ENCODE peak calls at places on chromosome 7, in nine cellular contexts. K, Z, X, T, O, I, M, Y and A are unnamed samples.

GRCh38 chr7:114885836-114886235 is 36.1 kb upstream of the MDFIC start:
- DNase-seq in K (no peak), Z (no peak), X (no peak), T (no peak), O (no peak), I (peak), M (no peak), Y (peak), A (no peak)

GRCh38 chr7:7181519-7182155 is 707 bp upstream of the C1GALT1 start:
- DNase-seq in K (no peak), Z (no peak), X (peak), T (no peak), O (no peak), I (no peak), M (peak), Y (peak), A (peak)

GRCh38 chr7:3300651-3301471 is at the start of gene SDK1:
- DNase-seq in K (peak), Z (peak), X (peak), T (peak), O (peak), I (peak), M (peak), Y (peak), A (peak)

GRCh38 chr7:29807179-29807841 is 1.0 kb downstream of the WIPF3 start:
- DNase-seq in K (peak), Z (no peak), X (no peak), T (no peak), O (no peak), I (no peak), M (no peak), Y (no peak), A (peak)

GRCh38 chr7:157660971-157661610 is 324.3 kb downstream of the DNAJB6 start:
- DNase-seq in K (no peak), Z (no peak), X (no peak), T (no peak), O (no peak), I (no peak), M (no peak), Y (no peak), A (no peak)

GRCh38 chr7:71132521-71133231 is 732 bp downstream of the GALNT17 start:
- DNase-seq in K (peak), Z (no peak), X (no peak), T (peak), O (no peak), I (no peak), M (no peak), Y (no peak), A (peak)

GRCh38 chr7:47452715-47453092 is 129.2 kb downstream of the TNS3 start:
- DNase-seq in K (no peak), Z (no peak), X (no peak), T (no peak), O (no peak), I (no peak), M (no peak), Y (no peak), A (no peak)

GRCh38 chr7:17297243-17297642 is 1.2 kb upstream of the AHR start:
- DNase-seq in K (no peak), Z (no peak), X (no peak), T (no peak), O (no peak), I (no peak), M (no peak), Y (no peak), A (no peak)

GRCh38 chr7:23184709-23185354 is 3.0 kb downstream of the NUP42 start:
- DNase-seq in K (no peak), Z (no peak), X (peak), T (peak), O (peak), I (peak), M (no peak), Y (peak), A (peak)

GRCh38 chr7:92717982-92718716 is 118.2 kb downstream of the CDK6 start:
- DNase-seq in K (peak), Z (no peak), X (no peak), T (no peak), O (no peak), I (peak), M (peak), Y (peak), A (peak)

GRCh38 chr7:37047260-37047659 is 323.0 kb upstream of the AOAH start:
- DNase-seq in K (no peak), Z (no peak), X (no peak), T (no peak), O (no peak), I (no peak), M (no peak), Y (no peak), A (no peak)

GRCh38 chr7:102840404-102840803 is 72.4 kb upstream of the LRRC17 start:
- DNase-seq in K (no peak), Z (no peak), X (no peak), T (no peak), O (no peak), I (no peak), M (no peak), Y (no peak), A (no peak)

GRCh38 chr7:95840953-95841950 is 68.9 kb downstream of the DYNC1I1 start:
- DNase-seq in K (no peak), Z (no peak), X (peak), T (no peak), O (no peak), I (peak), M (no peak), Y (no peak), A (no peak)

GRCh38 chr7:127730658-127731276 is 78.8 kb downstream of the SND1 start:
- DNase-seq in K (no peak), Z (no peak), X (no peak), T (no peak), O (no peak), I (no peak), M (no peak), Y (no peak), A (no peak)

GRCh38 chr7:23308754-23309153 is 9.6 kb downstream of the MALSU1 start:
- DNase-seq in K (no peak), Z (no peak), X (no peak), T (no peak), O (no peak), I (no peak), M (no peak), Y (no peak), A (no peak)